ENCODE peak calls at places on chromosomes 2 and 18, in seven cellular contexts. E is stimulated activated CD8-positive, alpha-beta memory T cell treated with anti-CD3 and anti-CD28 coated beads, Interleukin-4, amount 100 ng/mL, for 4 hours; F is stimulated activated CD4-positive, alpha-beta T cell treated with anti-CD3 and anti-CD28 coated beads, Interleukin-2, amount 100 ng/mL, for 48 hours; T is naive B cell; Y is HCT116; S is stimulated activated naive CD8-positive, alpha-beta T cell treated with anti-CD3 and anti-CD28 coated beads, Interleukin-15, Interleukin-2, amounts not matched to agents 100 U/mL and 50 U/mL, for 24 hours; P is kidney tubule cell. V is an unnamed sample.
A peak's percentile ranks its signal among the peaks of the same experiment; 100 is the strongest.

GRCh38 chr2:88754585-88755305 is 63.3 kb downstream of the RPIA start:
- DNase-seq in E (no peak), F (no peak), T (no peak), Y (no peak), S (no peak), P (no peak), V (no peak)

GRCh38 chr2:88016948-88017779 is 817 bp upstream of the RNU2-63P start:
- DNase-seq in E (peak; percentile 10), F (peak; percentile 41), T (no peak), Y (peak; percentile 59), S (peak; percentile 69), P (peak; percentile 74), V (no peak)

GRCh38 chr18:9757851-9758587 is 49.9 kb downstream of the RAB31 start:
- DNase-seq in E (no peak), F (no peak), T (no peak), Y (no peak), S (no peak), P (peak; percentile 80), V (no peak)

GRCh38 chr2:230520875-230521155 is 104.8 kb downstream of the SP100 start:
- DNase-seq in E (no peak), F (no peak), T (no peak), Y (no peak), S (no peak), P (peak; percentile 92), V (no peak)

GRCh38 chr18:7879717-7880116 is 312.6 kb downstream of the PTPRM start:
- DNase-seq in E (no peak), F (no peak), T (no peak), Y (no peak), S (no peak), P (peak; percentile 83), V (no peak)

GRCh38 chr2:152370783-152371182 is 35.8 kb downstream of the FMNL2 start:
- DNase-seq in E (no peak), F (no peak), T (no peak), Y (no peak), S (no peak), P (no peak), V (no peak)

GRCh38 chr2:18834341-18834740 is 245.0 kb upstream of the NT5C1B start:
- DNase-seq in E (no peak), F (no peak), T (no peak), Y (no peak), S (no peak), P (peak; percentile 94), V (no peak)

GRCh38 chr18:49811151-49811938 is 2.0 kb downstream of the ACAA2 start:
- DNase-seq in E (no peak), F (no peak), T (no peak), Y (no peak), S (no peak), P (peak; percentile 26), V (no peak)

GRCh38 chr2:191441761-191442160 is 196.6 kb downstream of the MYO1B start:
- DNase-seq in E (no peak), F (no peak), T (no peak), Y (no peak), S (no peak), P (no peak), V (no peak)

GRCh38 chr2:54557601-54558187 is 101.6 kb downstream of the SPTBN1 start:
- DNase-seq in E (peak; percentile 49), F (peak; percentile 65), T (peak; percentile 79), Y (peak; percentile 81), S (peak; percentile 75), P (peak; percentile 88), V (peak; percentile 88)

GRCh38 chr2:45067859-45068642 is 58.8 kb upstream of the SIX2 start:
- DNase-seq in E (no peak), F (no peak), T (no peak), Y (no peak), S (no peak), P (no peak), V (no peak)

GRCh38 chr2:160920791-160921303 is 239.4 kb upstream of the TANK start:
- DNase-seq in E (no peak), F (no peak), T (no peak), Y (no peak), S (no peak), P (no peak), V (no peak)